ENCODE peak calls at places on chromosomes 2 and 18, in four cellular contexts. K is MG63, R is iris pigment epithelial cell, X is cardiac muscle cell. F is an unnamed sample.

GRCh38 chr18:2958819-2959298 is 54.1 kb downstream of the LPIN2 start:
- DNase-seq in K (no peak), R (peak), X (no peak), F (no peak)

GRCh38 chr2:171433763-171434670 is at the start of the genes DCAF17 and METTL8:
- DNase-seq in K (peak), R (peak), X (peak), F (peak)

GRCh38 chr2:120864981-120865380 is 129.3 kb downstream of the GLI2 start:
- DNase-seq in K (peak), R (peak), X (no peak), F (peak)

GRCh38 chr18:3538954-3539617 is 89.1 kb downstream of the TGIF1 start:
- DNase-seq in K (no peak), R (no peak), X (no peak), F (no peak)

GRCh38 chr2:18891598-18892345 is 302.4 kb upstream of the NT5C1B start:
- DNase-seq in K (no peak), R (no peak), X (no peak), F (no peak)

GRCh38 chr2:76684762-76685161 is 837.4 kb downstream of the LRRTM4 start:
- DNase-seq in K (no peak), R (no peak), X (no peak), F (no peak)

GRCh38 chr2:43132523-43133301 is 93.7 kb downstream of the ZFP36L2 start:
- DNase-seq in K (no peak), R (no peak), X (no peak), F (no peak)

GRCh38 chr2:20496069-20496468 is 49.2 kb downstream of the RHOB start:
- DNase-seq in K (peak), R (peak), X (no peak), F (peak)

GRCh38 chr2:119112770-119113488 is 45.6 kb downstream of the C1QL2 start:
- DNase-seq in K (no peak), R (no peak), X (no peak), F (no peak)

GRCh38 chr2:127640082-127641072 is 5.6 kb upstream of the GPR17 start:
- DNase-seq in K (no peak), R (no peak), X (no peak), F (peak)

GRCh38 chr2:219435701-219436100 is 1.1 kb downstream of the SPEG start:
- DNase-seq in K (no peak), R (no peak), X (no peak), F (no peak)

GRCh38 chr2:152222975-152223638 is 47.5 kb upstream of the STAM2 start:
- DNase-seq in K (peak), R (peak), X (peak), F (peak)

GRCh38 chr2:221874444-221874843 is 302.3 kb upstream of the EPHA4 start:
- DNase-seq in K (no peak), R (no peak), X (no peak), F (no peak)

GRCh38 chr2:120670771-120671480 is 64.7 kb upstream of the GLI2 start:
- DNase-seq in K (no peak), R (no peak), X (no peak), F (no peak)

GRCh38 chr2:215812966-215813365 is 200.4 kb downstream of the MREG start:
- DNase-seq in K (no peak), R (peak), X (no peak), F (no peak)

GRCh38 chr2:99613992-99614391 is 124.2 kb upstream of the REV1 start:
- DNase-seq in K (no peak), R (no peak), X (no peak), F (no peak)

GRCh38 chr2:28765316-28765715 is 13.7 kb downstream of the PPP1CB start:
- DNase-seq in K (no peak), R (peak), X (no peak), F (no peak)

GRCh38 chr2:128641421-128642095 is 322.9 kb upstream of the HS6ST1 start:
- DNase-seq in K (no peak), R (no peak), X (no peak), F (no peak)

GRCh38 chr2:191486584-191487320 is 191.2 kb upstream of the NABP1 start:
- DNase-seq in K (peak), R (peak), X (no peak), F (peak)

GRCh38 chr18:2537281-2537680 is 34.0 kb downstream of the METTL4 start:
- DNase-seq in K (no peak), R (peak), X (no peak), F (no peak)

GRCh38 chr18:58201728-58202405 is 157.8 kb downstream of the NEDD4L start:
- DNase-seq in K (no peak), R (no peak), X (no peak), F (no peak)

GRCh38 chr2:144194331-144195071 is 325.4 kb downstream of the ZEB2 start:
- DNase-seq in K (no peak), R (no peak), X (no peak), F (no peak)

GRCh38 chr18:9444549-9444948 is 30.8 kb upstream of the RALBP1 start:
- DNase-seq in K (no peak), R (no peak), X (no peak), F (no peak)

F was measured in Daoy.